ENCODE peak calls at places on chromosomes 6 and 20, in seven cellular contexts. A is lower leg skin, C is endothelial cell, X is RWPE1, O is fibroblast of villous mesenchyme, T is progenitor cell of endocrine pancreas, U is foreskin fibroblast. Q is an unnamed sample.

GRCh38 chr6:100614386-100614785 is 149.7 kb upstream of the SIM1 start:
- DNase-seq in C (no peak), O (no peak), A (no peak), T (no peak), X (no peak), U (no peak), Q (no peak)

GRCh38 chr20:36454664-36455427 is 86.5 kb upstream of the MYL9 start:
- DNase-seq in O (no peak), U (no peak), C (no peak), A (no peak), X (no peak), T (no peak), Q (peak; percentile 46)

GRCh38 chr6:166545156-166545555 is 41.3 kb downstream of the RAMACL start:
- DNase-seq in A (no peak), X (no peak), U (no peak), T (no peak), O (no peak), C (no peak), Q (no peak)

GRCh38 chr6:158654960-158655485 is 5.2 kb downstream of the SYTL3 start:
- DNase-seq in C (no peak), U (peak; percentile 71), A (no peak), O (peak; percentile 71), T (no peak), X (no peak), Q (no peak)

GRCh38 chr6:93105017-93105416 is 314.3 kb downstream of the EPHA7 start:
- DNase-seq in X (no peak), U (peak; percentile 2), O (peak; percentile 87), C (no peak), A (no peak), T (no peak), Q (no peak)

GRCh38 chr6:41077536-41077935 is 4.8 kb downstream of the NFYA start:
- DNase-seq in T (no peak), C (no peak), O (no peak), A (no peak), U (no peak), X (no peak), Q (no peak)

GRCh38 chr6:5673016-5673415 is 333.7 kb downstream of the NRN1 start:
- DNase-seq in C (no peak), O (no peak), A (no peak), U (no peak), T (no peak), X (no peak), Q (no peak)

GRCh38 chr6:7262037-7262461 is 51.0 kb downstream of the SSR1 start:
- DNase-seq in X (no peak), O (no peak), U (no peak), T (no peak), C (no peak), A (no peak), Q (no peak)

GRCh38 chr20:49156481-49156880 is 31.7 kb downstream of the STAU1 start:
- DNase-seq in O (no peak), C (no peak), T (no peak), U (no peak), X (no peak), A (no peak), Q (no peak)

GRCh38 chr20:11267131-11267761 is 593.4 kb upstream of the JAG1 start:
- DNase-seq in O (peak; percentile 90), A (no peak), X (peak; percentile 99), U (peak; percentile 94), T (no peak), C (no peak), Q (peak; percentile 52)

GRCh38 chr6:111230351-111231077 is 143.2 kb downstream of the SLC16A10 start:
- DNase-seq in O (peak; percentile 81), C (no peak), U (peak; percentile 77), A (no peak), X (peak; percentile 31), T (no peak), Q (no peak)

DNA sequence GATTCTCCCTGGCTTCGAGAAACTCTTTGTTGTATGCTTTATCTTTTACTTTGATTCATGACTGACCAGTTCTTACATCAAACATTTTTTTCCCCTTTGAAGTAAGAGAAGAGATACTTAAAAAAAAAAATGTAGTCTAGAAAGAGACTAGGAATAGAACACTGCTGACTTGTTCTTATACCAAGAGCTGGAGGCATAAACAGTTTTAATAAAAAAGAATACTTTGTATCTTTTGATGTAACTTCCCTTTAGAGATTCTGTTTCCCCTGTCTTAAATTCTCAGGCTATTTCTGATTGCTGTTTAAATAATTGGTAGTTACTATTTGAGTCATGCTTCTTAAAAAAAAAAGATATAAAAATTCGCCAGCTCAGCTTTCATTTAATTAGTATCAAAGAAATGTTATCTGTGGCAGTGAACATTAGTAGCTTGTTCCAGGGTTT is 4.8 kb downstream of the ASXL1 start:
- DNase-seq in X (no peak), U (no peak), O (peak; percentile 9), A (no peak), T (no peak), C (no peak), Q (no peak)
- TF ChIP-seq CTCF in X (no peak), U (no peak), O (no peak), A (no peak), T (no peak), C (no peak), Q (no peak)

DNA sequence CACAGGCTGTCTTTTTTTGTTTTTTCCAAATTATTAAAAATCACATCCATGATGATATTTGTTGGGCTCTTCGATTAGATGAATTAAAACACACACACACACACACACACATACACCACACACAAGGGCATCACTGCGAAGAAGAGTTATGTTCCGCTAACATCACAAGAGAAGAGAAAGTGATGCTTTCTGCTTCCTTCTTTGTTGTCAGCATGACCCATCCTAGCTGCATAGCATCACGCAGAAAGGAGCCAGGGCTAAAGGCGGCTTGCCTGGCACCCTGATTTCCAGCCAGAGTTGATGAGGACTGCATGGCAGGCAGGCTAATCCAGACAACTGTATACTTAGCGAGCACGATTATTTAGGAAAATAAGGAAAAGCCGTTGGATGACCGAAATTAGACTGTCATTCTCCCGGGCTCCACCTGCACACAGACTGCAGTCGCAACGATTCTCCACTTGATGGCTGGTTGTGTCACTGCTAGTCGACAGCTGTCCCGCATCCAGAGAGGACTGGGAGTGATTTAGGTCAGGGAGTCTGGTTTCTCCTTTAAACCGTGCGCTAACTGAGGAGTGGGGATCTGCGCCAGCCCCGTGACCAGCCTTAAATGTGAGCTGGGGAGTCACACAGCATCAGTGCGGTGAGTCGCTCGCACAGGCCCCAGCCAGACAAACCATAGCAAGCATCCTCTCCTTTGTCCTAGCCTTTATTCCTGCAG is 70.6 kb upstream of the SOX4 start:
- DNase-seq in A (no peak), C (peak; percentile 20), O (no peak), X (no peak), T (no peak), U (no peak), Q (no peak)
- TF ChIP-seq CTCF in A (no peak), C (peak; percentile 33), O (no peak), X (no peak), T (peak; percentile 31), U (no peak), Q (no peak)

DNA sequence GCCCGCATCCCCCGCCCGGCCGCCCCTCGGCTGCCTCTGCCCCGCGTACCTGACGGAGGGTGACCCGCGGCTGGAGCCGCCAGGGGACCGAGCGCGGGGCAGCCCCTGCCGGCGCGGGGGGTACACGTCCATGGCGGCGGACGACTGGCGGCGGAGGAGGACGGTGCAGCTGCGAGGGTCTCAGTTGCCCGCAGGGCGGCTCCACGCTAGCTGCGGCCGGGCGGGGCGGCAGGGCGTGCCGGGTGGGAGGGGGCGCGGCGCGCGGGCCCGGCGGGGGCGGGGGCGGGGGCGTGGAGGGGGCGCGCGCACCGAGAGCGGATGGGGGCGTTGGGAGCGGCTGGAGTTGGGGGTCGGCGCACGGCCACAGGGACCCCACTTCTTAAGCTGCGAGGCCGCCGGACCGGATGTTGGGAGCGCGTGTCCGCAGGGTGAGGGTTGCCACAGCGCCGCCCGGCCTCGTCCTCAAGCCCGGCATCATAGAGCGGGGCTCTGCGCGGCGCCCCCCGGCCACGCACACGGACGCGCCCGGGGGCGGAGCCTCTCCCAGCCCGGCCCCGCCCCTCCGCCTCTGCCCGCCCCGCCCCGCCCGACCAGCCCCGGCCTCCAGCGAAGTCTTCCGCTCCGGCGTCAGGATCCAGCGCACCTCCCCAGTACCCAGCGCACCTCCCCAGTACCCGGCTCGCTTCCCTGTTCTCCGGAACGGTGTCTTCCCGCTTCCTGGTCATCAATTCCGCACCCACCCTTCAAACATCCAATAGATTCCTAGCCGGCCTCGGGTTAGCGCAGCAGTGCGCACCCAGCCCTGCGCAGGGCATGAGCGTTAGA is at the start of gene DNAAF9:
- DNase-seq in A (peak; percentile 70), X (peak; percentile 97), U (peak; percentile 90), T (peak; percentile 69), O (peak; percentile 82), C (peak; percentile 82), Q (peak; percentile 67)
- TF ChIP-seq CTCF in A (no peak), X (peak; percentile 60), U (no peak), T (peak; percentile 63), O (peak; percentile 34), C (peak; percentile 57), Q (no peak)

GRCh38 chr20:62822239-62822787 is 5.5 kb downstream of the COL9A3 start:
- DNase-seq in U (no peak), A (no peak), O (no peak), T (no peak), C (no peak), X (no peak), Q (no peak)
- TF ChIP-seq CTCF in U (no peak), A (no peak), O (no peak), T (peak; percentile 28), C (peak; percentile 15), X (no peak), Q (no peak)